ENCODE peak calls at places on chromosomes 11 and 22, in four cellular contexts. O is GM12878, Y is body of pancreas, E is ureter. I is an unnamed sample.

GRCh38 chr11:63870351-63871197 is 31.7 kb downstream of the MARK2 start:
- DNase-seq in Y (no peak), E (no peak), O (no peak), I (no peak)

GRCh38 chr22:46091277-46091977 is 58.9 kb upstream of the PPARA start:
- DNase-seq in O (no peak), Y (no peak), E (no peak), I (no peak)

GRCh38 chr11:15629690-15630321 is 515.1 kb downstream of the INSC start:
- DNase-seq in E (no peak), Y (peak), O (no peak), I (no peak)

GRCh38 chr11:112962854-112963367 is 1.7 kb downstream of the NCAM1 start:
- DNase-seq in O (no peak), Y (peak), E (peak), I (no peak)

GRCh38 chr11:1204381-1205101 is 18.3 kb upstream of the MUC5B start:
- DNase-seq in E (no peak), O (no peak), Y (peak), I (no peak)

GRCh38 chr11:83132191-83132590 is 24.7 kb upstream of the PCF11 start:
- DNase-seq in O (no peak), Y (no peak), E (no peak), I (no peak)

GRCh38 chr11:120224872-120225371 is 14.1 kb downstream of the OAF start:
- DNase-seq in E (no peak), O (no peak), Y (no peak), I (no peak)

GRCh38 chr11:34308821-34309585 is 48.8 kb downstream of the ABTB2 start:
- DNase-seq in E (no peak), Y (no peak), O (no peak), I (no peak)

GRCh38 chr11:63866211-63866610 is 27.3 kb downstream of the MARK2 start:
- DNase-seq in E (peak), O (peak), Y (peak), I (peak)

GRCh38 chr11:23263466-23263865 is 403.2 kb upstream of the CCDC179 start:
- DNase-seq in O (no peak), E (no peak), Y (no peak), I (no peak)

GRCh38 chr11:70928854-70929598 is 323.4 kb downstream of the SHANK2 start:
- DNase-seq in E (no peak), Y (no peak), O (no peak), I (no peak)